ENCODE peak calls at places on chromosomes 6 and 20, in ten cellular contexts. E is HCT116; F is SK-N-SH; V is aorta; W is heart left ventricle; L is tibial artery; T is naive thymus-derived CD4-positive, alpha-beta T cell; G is psoas muscle; Y is transverse colon; C is CD8-positive, alpha-beta T cell. X is an unnamed sample. For H3K9me3, the result is how much of the 10 kb centered on the place peaks cover.

GRCh38 chr20:45842169-45842812 is 8.7 kb downstream of the SNX21 start:
- DNase-seq in G (no peak), E (no peak), W (no peak), F (no peak), Y (peak), C (no peak), T (no peak), L (no peak), V (no peak), X (no peak)

GRCh38 chr6:15538766-15539165 is 124.1 kb downstream of the DTNBP1 start:
- DNase-seq in T (no peak), W (no peak), L (no peak), G (no peak), C (no peak), F (no peak), V (no peak), Y (no peak), E (no peak), X (no peak)

GRCh38 chr6:2209226-2209809 is 36.1 kb downstream of the GMDS start:
- DNase-seq in G (no peak), V (no peak), E (peak), T (no peak), F (peak), C (no peak), L (no peak), W (no peak), Y (peak), X (no peak)

GRCh38 chr20:48747840-48748416 is 79.9 kb downstream of the PREX1 start:
- DNase-seq in C (no peak), E (no peak), Y (no peak), L (no peak), T (no peak), G (no peak), W (no peak), V (no peak), F (no peak), X (no peak)

GRCh38 chr6:116221067-116221466 is 32.8 kb downstream of the TSPYL4 start:
- DNase-seq in G (no peak), T (no peak), E (no peak), W (no peak), V (no peak), C (no peak), Y (no peak), F (no peak), L (no peak), X (no peak)

GRCh38 chr20:63877755-63878470 is 12.8 kb downstream of the TPD52L2 start:
- DNase-seq in T (no peak), C (no peak), W (no peak), V (no peak), F (no peak), L (no peak), G (peak), Y (no peak), E (no peak), X (no peak)

GRCh38 chr20:19909696-19910095 is 107.5 kb upstream of the NAA20 start:
- DNase-seq in F (no peak), L (peak), T (no peak), G (peak), V (peak), C (no peak), W (peak), Y (peak), E (no peak), X (no peak)

GRCh38 chr6:68559052-68559451 is 76.0 kb upstream of the ADGRB3 start:
- DNase-seq in G (no peak), E (no peak), W (no peak), Y (no peak), C (no peak), F (peak), V (no peak), T (no peak), L (no peak), X (no peak)

GRCh38 chr20:1187605-1188171 is 2.9 kb upstream of the TMEM74B start:
- DNase-seq in L (no peak), T (no peak), E (no peak), V (no peak), C (no peak), G (no peak), W (no peak), Y (no peak), F (no peak), X (no peak)

GRCh38 chr20:13200767-13201500 is 20.1 kb upstream of the ISM1 start:
- DNase-seq in E (no peak), F (no peak), G (no peak), C (no peak), V (no peak), L (no peak), W (no peak), Y (no peak), T (no peak), X (no peak)

GRCh38 chr20:37760322-37760721 is 66.5 kb downstream of the CTNNBL1 start:
- DNase-seq in L (no peak), C (no peak), V (no peak), F (no peak), G (no peak), W (no peak), E (no peak), T (no peak), Y (no peak), X (no peak)

GRCh38 chr6:79601020-79601609 is 30.0 kb upstream of the SH3BGRL2 start:
- DNase-seq in E (no peak), W (no peak), G (no peak), C (no peak), F (no peak), T (no peak), Y (no peak), V (no peak), L (no peak), X (peak)

GRCh38 chr20:20549267-20549612 is 163.2 kb downstream of the RALGAPA2 start:
- DNase-seq in G (no peak), T (no peak), V (no peak), F (no peak), E (no peak), C (no peak), L (no peak), W (no peak), Y (no peak), X (no peak)

GRCh38 chr6:79307321-79308036 is 73.0 kb upstream of the HMGN3 start:
- DNase-seq in Y (no peak), V (no peak), G (no peak), F (no peak), T (no peak), L (no peak), C (no peak), E (no peak), W (no peak), X (no peak)

GRCh38 chr20:24420567-24420966 is 48.9 kb upstream of the SYNDIG1 start:
- DNase-seq in C (no peak), E (no peak), W (no peak), L (no peak), V (no peak), T (no peak), F (peak), Y (no peak), G (no peak), X (no peak)

GRCh38 chr20:48807051-48807450 is 20.7 kb downstream of the PREX1 start:
- DNase-seq in E (no peak), C (no peak), G (no peak), V (no peak), L (no peak), Y (no peak), F (no peak), T (no peak), W (no peak), X (no peak)

GRCh38 chr6:137412562-137412961 is 81.6 kb downstream of the OLIG3 start:
- DNase-seq in V (no peak), L (no peak), F (no peak), G (no peak), Y (no peak), T (no peak), W (no peak), E (no peak), C (no peak), X (no peak)

GRCh38 chr6:70394518-70395300 is 18.6 kb upstream of the FAM135A start:
- DNase-seq in T (no peak), L (no peak), E (no peak), W (no peak), F (no peak), C (no peak), G (no peak), V (no peak), Y (no peak), X (no peak)

GRCh38 chr20:20553534-20553933 is 158.9 kb downstream of the RALGAPA2 start:
- DNase-seq in W (no peak), T (no peak), G (no peak), F (no peak), L (no peak), V (no peak), E (no peak), Y (no peak), C (no peak), X (no peak)

GRCh38 chr20:21632031-21632430 is 73.4 kb upstream of the PAX1 start:
- DNase-seq in V (no peak), L (no peak), Y (no peak), T (no peak), C (no peak), F (no peak), W (no peak), G (no peak), E (no peak), X (no peak)

GRCh38 chr6:154937306-154938244 is 57.5 kb upstream of the TIAM2 start:
- DNase-seq in C (no peak), V (no peak), F (no peak), E (no peak), L (peak), T (no peak), Y (no peak), W (no peak), G (no peak), X (peak)

GRCh38 chr20:62766716-62767115 is 29.6 kb upstream of the MRGBP start:
- DNase-seq in E (no peak), L (no peak), G (peak), V (peak), W (no peak), C (peak), F (no peak), T (no peak), Y (peak), X (no peak)

GRCh38 chr6:142329486-142330113 is 27.8 kb downstream of the ADGRG6 start:
- DNase-seq in C (no peak), F (no peak), W (no peak), T (no peak), G (no peak), L (no peak), Y (no peak), V (no peak), E (no peak), X (no peak)

GRCh38 chr6:143620461-143620860 is 57.3 kb upstream of the PHACTR2 start:
- DNase-seq in C (no peak), W (no peak), Y (no peak), L (no peak), G (no peak), T (no peak), V (no peak), F (no peak), E (no peak), X (no peak)

GRCh38 chr6:93581371-93581770 is 162.0 kb upstream of the EPHA7 start:
- DNase-seq in C (no peak), T (no peak), G (no peak), V (no peak), E (no peak), Y (no peak), L (no peak), W (no peak), F (no peak), X (no peak)

GRCh38 chr20:43383026-43383795 is 74.5 kb upstream of the SRSF6 start:
- DNase-seq in L (no peak), V (no peak), T (no peak), Y (no peak), W (no peak), G (no peak), F (no peak), C (no peak), E (no peak), X (no peak)

GRCh38 chr6:21201181-21201580 is 392.4 kb upstream of the SOX4 start:
- DNase-seq in V (no peak), W (no peak), E (no peak), Y (no peak), G (no peak), F (peak), T (no peak), C (no peak), L (no peak), X (no peak)

GRCh38 chr6:112189494-112189893 is 64.9 kb downstream of the LAMA4 start:
- DNase-seq in W (no peak), F (no peak), T (no peak), L (no peak), G (peak), Y (no peak), V (no peak), E (no peak), C (no peak), X (no peak)

GRCh38 chr6:2999621-3000455 is at the start of gene NQO2:
- DNase-seq in F (peak), W (peak), E (peak), V (peak), G (peak), Y (peak), T (peak), L (peak), C (peak), X (peak)

GRCh38 chr6:92779758-92780157 is 639.6 kb downstream of the EPHA7 start:
- DNase-seq in Y (no peak), E (no peak), L (no peak), W (no peak), C (no peak), F (no peak), V (no peak), G (peak), T (no peak), X (no peak)

GRCh38 chr20:35284267-35284991 is at the start of gene EIF6:
- DNase-seq in E (peak), V (peak), Y (peak), C (peak), T (peak), L (peak), G (peak), F (peak), W (peak), X (peak)

GRCh38 chr6:43924222-43924702 is 154.3 kb downstream of the VEGFA start:
- DNase-seq in E (no peak), G (no peak), Y (no peak), V (peak), T (no peak), F (peak), C (peak), W (no peak), L (peak), X (no peak)

GRCh38 chr6:95095271-95095670 is 482.1 kb upstream of the MANEA start:
- DNase-seq in L (no peak), G (no peak), F (no peak), W (no peak), C (no peak), V (no peak), T (no peak), E (no peak), Y (no peak), X (no peak)

GRCh38 chr6:10416516-10416862 is 1.6 kb upstream of the TFAP2A start:
- DNase-seq in C (no peak), V (no peak), E (no peak), T (no peak), Y (no peak), F (no peak), G (no peak), L (no peak), W (no peak), X (no peak)

GRCh38 chr6:106359989-106360409 is 518 bp upstream of the CRYBG1 start:
- DNase-seq in C (no peak), V (no peak), W (no peak), L (no peak), F (no peak), E (no peak), Y (no peak), G (no peak), T (no peak), X (no peak)

GRCh38 chr6:4727671-4728435 is 48.4 kb upstream of the CDYL start:
- DNase-seq in L (no peak), W (no peak), T (no peak), F (no peak), Y (peak), G (no peak), E (no peak), V (no peak), C (no peak), X (peak)

GRCh38 chr6:15994814-15995459 is 133.9 kb upstream of the MYLIP start:
- DNase-seq in E (no peak), V (no peak), W (no peak), G (no peak), Y (no peak), T (no peak), C (no peak), F (no peak), L (no peak), X (no peak)

GRCh38 chr6:42378536-42378935 is 73.2 kb downstream of the TRERF1 start:
- DNase-seq in L (no peak), W (no peak), G (no peak), F (no peak), Y (no peak), C (no peak), E (no peak), V (no peak), T (no peak), X (no peak)

GRCh38 chr6:42375007-42375635 is 76.6 kb downstream of the TRERF1 start:
- DNase-seq in V (no peak), L (no peak), W (no peak), E (no peak), T (no peak), F (no peak), Y (no peak), G (no peak), C (no peak), X (no peak)

GRCh38 chr6:42380208-42380979 is 71.3 kb downstream of the TRERF1 start:
- DNase-seq in E (no peak), V (no peak), W (no peak), T (no peak), L (no peak), C (no peak), F (no peak), G (no peak), Y (no peak), X (no peak)

GRCh38 chr6:42375905-42376304 is 75.8 kb downstream of the TRERF1 start:
- DNase-seq in Y (no peak), E (no peak), G (no peak), W (no peak), V (no peak), T (no peak), F (no peak), L (no peak), C (no peak), X (no peak)

GRCh38 chr6:42378125-42378524 is 73.6 kb downstream of the TRERF1 start:
- DNase-seq in F (no peak), C (no peak), L (no peak), V (no peak), W (no peak), Y (no peak), G (no peak), E (no peak), T (peak), X (no peak)
- H3K27ac ChIP-seq in F (no peak), C (peak), L (no peak), V (no peak), W (no peak), Y (no peak), G (no peak), E (no peak), T (peak), X (no peak)

DNA sequence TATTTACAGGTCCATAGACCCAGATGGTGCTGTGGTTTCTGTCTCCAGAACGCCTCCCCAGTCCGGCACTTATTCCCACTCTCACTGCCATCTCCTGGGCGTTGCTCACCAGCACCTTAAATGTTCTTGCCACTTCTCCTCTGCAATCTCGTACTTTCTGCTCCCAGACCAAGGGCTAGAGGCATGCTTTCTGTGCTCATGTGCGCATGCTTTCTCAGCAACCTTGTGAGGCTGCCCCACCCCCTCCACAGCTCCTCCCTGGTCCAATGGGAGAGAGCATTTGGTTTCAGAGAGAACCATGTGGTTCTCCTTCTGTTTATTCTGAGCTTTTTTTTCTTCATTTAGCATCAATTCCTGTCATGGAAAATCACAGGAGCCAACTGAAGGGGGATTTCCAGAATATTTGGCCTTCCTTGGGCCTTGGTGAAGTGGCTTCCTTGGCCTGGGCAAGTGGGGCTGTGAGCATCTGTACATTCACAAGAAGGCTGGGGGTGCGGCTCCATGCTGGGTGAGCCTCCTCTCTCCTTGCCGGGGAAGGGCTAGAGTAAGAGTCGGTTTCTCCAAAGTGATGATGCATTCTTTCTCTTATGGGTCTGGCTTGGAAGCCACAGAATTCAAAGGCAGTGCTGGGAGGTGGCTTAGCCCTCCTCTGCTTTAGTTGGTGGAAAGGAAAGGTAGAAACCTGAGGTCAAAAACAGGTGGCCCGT is 66.6 kb downstream of the PHACTR3 start:
- DNase-seq in G (no peak), E (no peak), V (no peak), L (no peak), T (no peak), C (no peak), W (no peak), F (no peak), Y (no peak), X (peak)
- H3K9me3 ChIP-seq in G (under half), E (under half), V (under half), L (under half), T (under half), C (under half), W (under half), F (under half), Y (under half), X (under half)

GRCh38 chr6:30530013-30530412 is 26.3 kb downstream of the GNL1 start:
- DNase-seq in Y (no peak), W (no peak), C (no peak), V (no peak), T (no peak), G (no peak), L (no peak), E (no peak), F (no peak), X (no peak)
- H3K27ac ChIP-seq in Y (peak), W (no peak), C (no peak), V (no peak), T (no peak), G (no peak), L (no peak), E (no peak), F (no peak), X (no peak)

DNA sequence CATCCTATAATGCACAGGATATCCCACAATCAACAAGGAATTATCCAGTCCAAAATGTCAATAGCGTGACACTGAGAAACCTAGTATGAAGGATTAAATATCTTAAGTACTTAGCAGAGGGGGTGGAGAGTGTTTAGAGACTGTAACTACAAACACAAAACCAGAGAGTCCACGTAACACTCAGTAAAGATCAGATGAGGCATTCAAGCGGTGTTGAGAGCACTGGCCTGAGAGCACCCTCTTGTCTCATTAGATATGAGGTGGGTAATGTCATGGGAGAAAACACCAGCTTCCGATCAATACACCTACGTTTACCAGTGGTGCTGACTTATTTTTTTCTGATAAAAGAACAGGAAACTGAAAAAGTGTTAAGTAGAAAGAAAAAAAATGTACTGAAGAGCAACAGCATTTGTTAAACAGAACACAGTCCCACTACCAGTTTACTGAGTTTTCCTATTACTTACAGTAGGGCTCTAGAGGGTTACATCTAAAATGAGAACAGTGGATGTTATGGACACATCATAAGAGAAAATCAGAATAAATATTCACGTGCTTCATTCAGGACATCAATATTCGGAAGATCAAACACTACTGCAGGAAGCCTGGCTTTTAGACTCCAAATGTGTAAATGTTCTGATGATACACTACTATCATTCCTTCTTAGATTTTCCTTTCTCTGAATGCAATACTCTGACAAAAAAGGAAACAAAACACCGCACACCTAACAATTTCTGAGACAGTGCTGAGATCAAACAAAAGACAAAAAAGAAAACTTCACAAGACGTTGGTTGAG is 2.1 kb downstream of the FAM184A start:
- DNase-seq in T (peak), Y (no peak), V (no peak), F (no peak), E (no peak), L (no peak), C (no peak), G (no peak), W (no peak), X (no peak)
- H3K9me3 ChIP-seq in T (under half), Y (under half), V (under half), F (under half), E (under half), L (under half), C (under half), G (under half), W (under half), X (under half)

GRCh38 chr6:33088258-33088930 is 12.6 kb downstream of the HLA-DPB1 start:
- DNase-seq in G (no peak), L (no peak), E (peak), V (no peak), F (no peak), W (no peak), C (no peak), T (no peak), Y (no peak), X (no peak)
- H3K27ac ChIP-seq in G (no peak), L (no peak), E (no peak), V (no peak), F (no peak), W (no peak), C (no peak), T (no peak), Y (no peak), X (no peak)

DNA sequence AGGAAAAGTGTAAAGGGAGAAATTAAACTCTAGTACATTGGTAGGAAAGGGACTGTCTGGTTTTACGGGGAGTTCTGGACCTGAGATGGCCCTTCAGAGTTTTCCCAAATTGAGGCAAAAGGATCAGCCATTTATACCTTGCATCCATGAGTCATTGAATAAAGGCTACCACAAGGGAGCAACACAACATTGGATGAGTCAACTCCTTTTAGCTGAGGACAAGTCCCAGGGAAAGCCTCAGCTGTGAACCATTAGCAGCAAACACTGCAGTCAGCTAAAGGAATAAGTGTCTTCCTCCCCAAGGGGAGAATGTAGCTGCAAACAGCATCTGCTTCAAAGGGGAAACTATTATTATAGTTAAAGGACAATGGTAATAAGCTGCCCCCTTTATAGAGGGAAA is 468.7 kb upstream of the ID4 start:
- DNase-seq in F (no peak), G (no peak), L (no peak), T (no peak), W (no peak), E (peak), V (no peak), Y (no peak), C (no peak), X (no peak)
- H3K9me3 ChIP-seq in F (under half), G (under half), L (under half), T (under half), W (under half), E (under half), V (under half), Y (under half), C (under half), X (under half)